ENCODE peak calls at places on chromosomes 5 and 9, in nine cellular contexts. Y, E, K, J, G, F, Z, L and D are unnamed samples.

GRCh38 chr5:142748568-142749249 is 21.5 kb upstream of the ARHGAP26 start:
- DNase-seq in Y (peak; percentile 28), E (peak; percentile 24), K (peak; percentile 15), J (peak; percentile 45), G (peak; percentile 42), F (no peak), Z (no peak), L (peak; percentile 56), D (no peak)

GRCh38 chr9:93676310-93677054 is 100.1 kb downstream of the PHF2 start:
- DNase-seq in Y (no peak), E (no peak), K (no peak), J (no peak), G (no peak), F (no peak), Z (no peak), L (no peak), D (no peak)

GRCh38 chr9:133468777-133469455 is 9.1 kb downstream of the CACFD1 start:
- DNase-seq in Y (no peak), E (no peak), K (no peak), J (no peak), G (no peak), F (no peak), Z (no peak), L (no peak), D (no peak)

GRCh38 chr5:18740301-18740700 is 1106.0 kb downstream of the TAF11L14 start:
- DNase-seq in Y (no peak), E (no peak), K (no peak), J (no peak), G (no peak), F (no peak), Z (no peak), L (no peak), D (no peak)

GRCh38 chr9:129737479-129738269 is 15.2 kb downstream of the PTGES start:
- DNase-seq in Y (peak; percentile 90), E (peak; percentile 84), K (peak; percentile 76), J (peak; percentile 91), G (peak; percentile 81), F (peak; percentile 89), Z (peak; percentile 9), L (peak; percentile 84), D (peak; percentile 57)

GRCh38 chr5:103895738-103896137 is 333.1 kb upstream of the NUDT12 start:
- DNase-seq in Y (no peak), E (no peak), K (no peak), J (no peak), G (no peak), F (no peak), Z (no peak), L (no peak), D (no peak)

GRCh38 chr5:125655156-125655555 is 768.1 kb upstream of the GRAMD2B start:
- DNase-seq in Y (no peak), E (no peak), K (no peak), J (no peak), G (no peak), F (no peak), Z (no peak), L (no peak), D (no peak)

GRCh38 chr9:5708414-5708813 is 79.5 kb downstream of the RIC1 start:
- DNase-seq in Y (peak; percentile 11), E (no peak), K (no peak), J (no peak), G (peak; percentile 6), F (peak; percentile 37), Z (no peak), L (no peak), D (no peak)

GRCh38 chr5:4639959-4640358 is 500.2 kb upstream of the ADAMTS16 start:
- DNase-seq in Y (no peak), E (no peak), K (no peak), J (no peak), G (no peak), F (no peak), Z (no peak), L (no peak), D (no peak)

GRCh38 chr9:136048560-136049411 is 46.3 kb downstream of the NACC2 start:
- DNase-seq in Y (no peak), E (no peak), K (no peak), J (no peak), G (no peak), F (no peak), Z (no peak), L (no peak), D (no peak)

GRCh38 chr9:124251188-124251587 is 6.6 kb upstream of the NEK6 start:
- DNase-seq in Y (no peak), E (no peak), K (no peak), J (no peak), G (no peak), F (no peak), Z (peak; percentile 95), L (no peak), D (no peak)

GRCh38 chr9:132556701-132557100 is 25.7 kb upstream of the BARHL1 start:
- DNase-seq in Y (no peak), E (no peak), K (no peak), J (no peak), G (no peak), F (no peak), Z (no peak), L (no peak), D (no peak)

GRCh38 chr5:145237843-145238242 is 597.3 kb downstream of the PRELID2 start:
- DNase-seq in Y (peak; percentile 90), E (no peak), K (no peak), J (no peak), G (peak; percentile 81), F (peak; percentile 66), Z (peak; percentile 21), L (peak; percentile 3), D (no peak)

GRCh38 chr9:33878691-33879366 is 61.9 kb downstream of the UBE2R2 start:
- DNase-seq in Y (no peak), E (no peak), K (no peak), J (no peak), G (no peak), F (no peak), Z (no peak), L (no peak), D (no peak)

GRCh38 chr9:130940693-130941576 is 1.9 kb upstream of the FIBCD1 start:
- DNase-seq in Y (peak; percentile 50), E (peak; percentile 61), K (peak; percentile 51), J (peak; percentile 83), G (peak; percentile 51), F (peak; percentile 55), Z (no peak), L (peak; percentile 69), D (peak; percentile 54)

GRCh38 chr5:137367951-137368350 is 131.2 kb downstream of the SPOCK1 start:
- DNase-seq in Y (no peak), E (no peak), K (no peak), J (no peak), G (no peak), F (no peak), Z (no peak), L (no peak), D (no peak)

GRCh38 chr9:112764344-112764743 is 13.8 kb downstream of the SNX30 start:
- DNase-seq in Y (no peak), E (no peak), K (no peak), J (no peak), G (peak; percentile 81), F (peak; percentile 94), Z (no peak), L (no peak), D (no peak)

GRCh38 chr9:114777841-114778240 is 28.0 kb downstream of the TNFSF15 start:
- DNase-seq in Y (no peak), E (peak; percentile 25), K (peak; percentile 2), J (no peak), G (no peak), F (peak; percentile 28), Z (no peak), L (peak; percentile 47), D (no peak)

GRCh38 chr9:108553111-108553635 is 302.6 kb downstream of the ACTL7B start:
- DNase-seq in Y (no peak), E (no peak), K (no peak), J (no peak), G (no peak), F (no peak), Z (no peak), L (no peak), D (no peak)

GRCh38 chr9:125747053-125747764 is at the start of gene PBX3:
- DNase-seq in Y (peak; percentile 44), E (peak; percentile 17), K (peak; percentile 42), J (peak; percentile 60), G (peak; percentile 64), F (peak; percentile 77), Z (no peak), L (peak; percentile 54), D (no peak)

GRCh38 chr9:26321935-26322334 is 570.7 kb downstream of the CAAP1 start:
- DNase-seq in Y (no peak), E (no peak), K (no peak), J (no peak), G (no peak), F (no peak), Z (no peak), L (no peak), D (no peak)

GRCh38 chr5:109693535-109694152 is 3.9 kb downstream of the MAN2A1 start:
- DNase-seq in Y (no peak), E (no peak), K (no peak), J (no peak), G (peak; percentile 62), F (peak; percentile 72), Z (no peak), L (no peak), D (no peak)

GRCh38 chr5:167678457-167678856 is 613.0 kb upstream of the WWC1 start:
- DNase-seq in Y (peak; percentile 26), E (no peak), K (no peak), J (no peak), G (peak; percentile 57), F (no peak), Z (no peak), L (no peak), D (no peak)

GRCh38 chr5:113330533-113331200 is 104.1 kb downstream of the TSSK1B start:
- DNase-seq in Y (peak; percentile 22), E (no peak), K (no peak), J (no peak), G (peak; percentile 53), F (peak; percentile 78), Z (peak; percentile 79), L (peak; percentile 73), D (no peak)

GRCh38 chr9:76610009-76610352 is 151.0 kb downstream of the GCNT1 start:
- DNase-seq in Y (no peak), E (no peak), K (no peak), J (no peak), G (no peak), F (peak; percentile 84), Z (no peak), L (no peak), D (no peak)

GRCh38 chr9:136622538-136622948 is 40.2 kb upstream of the EGFL7 start:
- DNase-seq in Y (no peak), E (no peak), K (no peak), J (no peak), G (no peak), F (no peak), Z (no peak), L (no peak), D (no peak)

GRCh38 chr5:5071554-5071953 is 68.6 kb upstream of the ADAMTS16 start:
- DNase-seq in Y (no peak), E (no peak), K (no peak), J (no peak), G (no peak), F (no peak), Z (no peak), L (no peak), D (no peak)

GRCh38 chr5:6260846-6261245 is 117.5 kb downstream of the MED10 start:
- DNase-seq in Y (no peak), E (no peak), K (no peak), J (no peak), G (no peak), F (no peak), Z (no peak), L (no peak), D (no peak)

GRCh38 chr9:130138791-130139190 is 33.4 kb upstream of the NCS1 start:
- DNase-seq in Y (no peak), E (no peak), K (no peak), J (no peak), G (peak; percentile 82), F (peak; percentile 97), Z (peak; percentile 3), L (peak; percentile 16), D (no peak)

GRCh38 chr5:177405805-177406204 is 3.6 kb downstream of the F12 start:
- DNase-seq in Y (no peak), E (no peak), K (no peak), J (no peak), G (no peak), F (no peak), Z (no peak), L (no peak), D (no peak)

GRCh38 chr5:1103505-1104326 is 8.1 kb downstream of the SLC12A7 start:
- DNase-seq in Y (no peak), E (no peak), K (no peak), J (no peak), G (no peak), F (peak; percentile 19), Z (no peak), L (peak; percentile 32), D (peak; percentile 32)